ENCODE peak calls at places on chromosomes 7 and 10, in seven cellular contexts. Q is ovary, X is fibroblast of lung, P is left ventricle myocardium inferior, N is cardiac muscle cell, G is IMR-90, W is AG04450. Y is an unnamed sample.

GRCh38 chr10:15742102-15742501 is 22.4 kb upstream of the ITGA8 start:
- DNase-seq in G (no peak), W (no peak), X (no peak), Q (no peak), N (no peak), P (no peak), Y (no peak)

GRCh38 chr10:31607481-31607880 is 288.5 kb downstream of the ZEB1 start:
- DNase-seq in W (no peak), G (no peak), N (no peak), X (peak), Q (no peak), P (no peak), Y (no peak)

GRCh38 chr7:20798081-20798693 is 11.5 kb upstream of the SP8 start:
- DNase-seq in Q (no peak), G (no peak), W (no peak), X (peak), N (peak), P (no peak), Y (peak)

GRCh38 chr7:92735707-92736106 is 100.7 kb downstream of the CDK6 start:
- DNase-seq in X (peak), Q (no peak), G (peak), W (no peak), N (no peak), P (no peak), Y (no peak)

GRCh38 chr10:23291551-23292334 is 52.9 kb downstream of the C10orf67 start:
- DNase-seq in W (no peak), Q (no peak), N (no peak), G (no peak), X (no peak), P (no peak), Y (no peak)

GRCh38 chr10:97731346-97732051 is 5.4 kb upstream of the ZFYVE27 start:
- DNase-seq in W (peak), P (no peak), N (peak), Q (peak), X (peak), G (peak), Y (peak)

GRCh38 chr7:77648742-77649338 is 47.4 kb upstream of the RSBN1L start:
- DNase-seq in X (no peak), P (no peak), W (no peak), N (no peak), G (no peak), Q (no peak), Y (no peak)

GRCh38 chr7:2613113-2613925 is 18.5 kb upstream of the TTYH3 start:
- DNase-seq in X (no peak), W (no peak), N (no peak), Q (no peak), G (no peak), P (no peak), Y (no peak)

GRCh38 chr10:68869623-68870022 is 31.5 kb upstream of the DDX50 start:
- DNase-seq in G (no peak), Q (no peak), P (no peak), X (no peak), N (no peak), W (no peak), Y (no peak)

GRCh38 chr7:26860361-26860760 is 4.0 kb downstream of the SKAP2 start:
- DNase-seq in N (peak), Q (no peak), P (no peak), X (no peak), W (no peak), G (no peak), Y (no peak)

GRCh38 chr10:59894114-59894513 is 12.2 kb downstream of the CCDC6 start:
- DNase-seq in W (peak), P (no peak), G (peak), X (peak), N (no peak), Q (peak), Y (no peak)

GRCh38 chr7:121313793-121314676 is 14.8 kb upstream of the WNT16 start:
- DNase-seq in N (no peak), Q (no peak), X (peak), W (no peak), P (no peak), G (no peak), Y (no peak)

GRCh38 chr10:88042162-88043100 is 179.0 kb downstream of the PTEN start:
- DNase-seq in X (peak), Q (no peak), G (peak), P (no peak), N (peak), W (peak), Y (no peak)

GRCh38 chr7:36497775-36498174 is 108.1 kb downstream of the ANLN start:
- DNase-seq in N (no peak), G (no peak), Q (no peak), P (no peak), W (no peak), X (no peak), Y (no peak)

GRCh38 chr10:120131183-120131582 is 238.7 kb downstream of the SEC23IP start:
- DNase-seq in P (no peak), X (peak), N (peak), Q (no peak), G (no peak), W (no peak), Y (no peak)

GRCh38 chr7:131075406-131075805 is 252.3 kb upstream of the MKLN1 start:
- DNase-seq in P (no peak), N (no peak), X (no peak), Q (no peak), W (no peak), G (no peak), Y (no peak)

GRCh38 chr10:58981846-58982245 is 194.6 kb upstream of the PHYHIPL start:
- DNase-seq in W (no peak), P (no peak), X (no peak), Q (no peak), G (no peak), N (no peak), Y (no peak)

GRCh38 chr10:113386005-113386404 is 166.8 kb upstream of the HABP2 start:
- DNase-seq in Q (no peak), W (no peak), P (no peak), N (no peak), G (peak), X (peak), Y (peak)

GRCh38 chr10:17882557-17882956 is 69.2 kb upstream of the SLC39A12 start:
- DNase-seq in X (peak), G (no peak), N (no peak), Q (no peak), P (no peak), W (no peak), Y (no peak)

GRCh38 chr7:107180378-107180777 is 11.6 kb downstream of the HBP1 start:
- DNase-seq in W (peak), Q (peak), P (no peak), G (peak), N (no peak), X (peak), Y (no peak)

GRCh38 chr7:31175672-31176071 is 123.6 kb downstream of the ADCYAP1R1 start:
- DNase-seq in P (no peak), N (no peak), Q (no peak), W (no peak), X (no peak), G (no peak), Y (no peak)

GRCh38 chr7:74069790-74070618 is 13.6 kb upstream of the LIMK1 start:
- DNase-seq in X (no peak), G (no peak), W (no peak), Q (no peak), P (no peak), N (no peak), Y (no peak)

GRCh38 chr7:130891254-130892094 is 157.5 kb upstream of the KLF14 start:
- DNase-seq in Q (peak), X (peak), N (no peak), G (peak), P (no peak), W (peak), Y (no peak)

GRCh38 chr7:17299477-17299991 is 1.1 kb downstream of the AHR start:
- DNase-seq in W (no peak), Q (no peak), G (peak), N (peak), X (peak), P (no peak), Y (no peak)

GRCh38 chr7:123057926-123058325 is 62.4 kb upstream of the TAS2R16 start:
- DNase-seq in X (no peak), P (no peak), W (no peak), N (no peak), G (no peak), Q (no peak), Y (no peak)

GRCh38 chr7:42432644-42433043 is 195.6 kb upstream of the GLI3 start:
- DNase-seq in Q (no peak), W (no peak), X (no peak), P (no peak), N (no peak), G (no peak), Y (no peak)

GRCh38 chr10:46291817-46292572 is 5.2 kb downstream of the ANTXRL start:
- DNase-seq in W (no peak), G (no peak), P (no peak), Q (peak), N (no peak), X (no peak), Y (peak)

GRCh38 chr7:151178831-151179230 is 8.2 kb downstream of the ASB10 start:
- DNase-seq in P (no peak), X (no peak), W (no peak), N (no peak), G (no peak), Q (no peak), Y (no peak)

GRCh38 chr10:31773749-31774148 is 154.9 kb downstream of the ARHGAP12 start:
- DNase-seq in X (no peak), N (no peak), Q (no peak), G (no peak), W (no peak), P (no peak), Y (no peak)

GRCh38 chr7:128200376-128200775 is 40.7 kb upstream of the LEP start:
- DNase-seq in G (no peak), N (no peak), W (no peak), X (no peak), P (no peak), Q (no peak), Y (no peak)

GRCh38 chr7:128202287-128202957 is 38.7 kb upstream of the LEP start:
- DNase-seq in X (no peak), G (no peak), N (no peak), Q (no peak), W (no peak), P (no peak), Y (no peak)

GRCh38 chr7:128201690-128202085 is 39.4 kb upstream of the LEP start:
- DNase-seq in W (no peak), Q (no peak), G (no peak), P (no peak), N (no peak), X (no peak), Y (no peak)

GRCh38 chr7:128203047-128203491 is 38.0 kb upstream of the LEP start:
- DNase-seq in X (no peak), N (no peak), P (no peak), G (no peak), W (no peak), Q (no peak), Y (no peak)

GRCh38 chr7:128201067-128201689 is 39.9 kb upstream of the LEP start:
- DNase-seq in N (peak), P (no peak), X (no peak), Q (no peak), W (no peak), G (no peak), Y (no peak)
- H3K4me3 ChIP-seq in N (peak), P (peak), X (no peak), Q (no peak), W (no peak), G (no peak), Y (no peak)

GRCh38 chr10:6476989-6477388 is 103.1 kb downstream of the PRKCQ start:
- DNase-seq in P (no peak), W (no peak), N (no peak), Q (no peak), X (no peak), G (no peak), Y (no peak)

GRCh38 chr10:6473430-6473829 is 106.6 kb downstream of the PRKCQ start:
- DNase-seq in G (no peak), X (no peak), W (no peak), N (no peak), P (no peak), Q (no peak), Y (no peak)

GRCh38 chr10:6473901-6474370 is 106.1 kb downstream of the PRKCQ start:
- DNase-seq in G (no peak), W (no peak), Q (no peak), N (no peak), X (no peak), P (no peak), Y (no peak)

GRCh38 chr10:6482737-6483362 is 97.2 kb downstream of the PRKCQ start:
- DNase-seq in Q (no peak), W (no peak), X (no peak), P (no peak), G (no peak), N (no peak), Y (no peak)

DNA sequence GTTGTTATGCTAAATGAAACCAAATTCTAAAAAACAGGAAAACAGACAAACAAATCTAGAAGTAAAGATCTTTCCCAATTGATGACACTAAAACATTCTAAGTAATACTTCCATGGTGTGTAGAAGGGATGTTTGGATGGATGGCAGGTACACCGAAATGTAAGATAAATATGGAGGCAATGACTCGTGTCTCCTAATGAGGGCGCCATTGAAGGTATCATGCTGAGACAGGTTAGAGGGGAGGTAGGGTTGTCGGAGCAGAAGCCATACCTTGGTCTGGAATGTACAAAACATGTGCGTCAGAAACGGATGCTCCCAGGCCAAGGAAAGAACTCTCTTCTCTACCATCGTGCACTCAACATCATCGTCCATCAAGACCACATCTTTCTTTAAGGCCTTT is 101.4 kb downstream of the PRKCQ start:
- DNase-seq in W (no peak), G (no peak), P (no peak), Q (no peak), X (no peak), N (no peak), Y (no peak)
- TF ChIP-seq CTCF in W (no peak), G (no peak), P (no peak), Q (no peak), X (no peak), N (no peak), Y (no peak)

DNA sequence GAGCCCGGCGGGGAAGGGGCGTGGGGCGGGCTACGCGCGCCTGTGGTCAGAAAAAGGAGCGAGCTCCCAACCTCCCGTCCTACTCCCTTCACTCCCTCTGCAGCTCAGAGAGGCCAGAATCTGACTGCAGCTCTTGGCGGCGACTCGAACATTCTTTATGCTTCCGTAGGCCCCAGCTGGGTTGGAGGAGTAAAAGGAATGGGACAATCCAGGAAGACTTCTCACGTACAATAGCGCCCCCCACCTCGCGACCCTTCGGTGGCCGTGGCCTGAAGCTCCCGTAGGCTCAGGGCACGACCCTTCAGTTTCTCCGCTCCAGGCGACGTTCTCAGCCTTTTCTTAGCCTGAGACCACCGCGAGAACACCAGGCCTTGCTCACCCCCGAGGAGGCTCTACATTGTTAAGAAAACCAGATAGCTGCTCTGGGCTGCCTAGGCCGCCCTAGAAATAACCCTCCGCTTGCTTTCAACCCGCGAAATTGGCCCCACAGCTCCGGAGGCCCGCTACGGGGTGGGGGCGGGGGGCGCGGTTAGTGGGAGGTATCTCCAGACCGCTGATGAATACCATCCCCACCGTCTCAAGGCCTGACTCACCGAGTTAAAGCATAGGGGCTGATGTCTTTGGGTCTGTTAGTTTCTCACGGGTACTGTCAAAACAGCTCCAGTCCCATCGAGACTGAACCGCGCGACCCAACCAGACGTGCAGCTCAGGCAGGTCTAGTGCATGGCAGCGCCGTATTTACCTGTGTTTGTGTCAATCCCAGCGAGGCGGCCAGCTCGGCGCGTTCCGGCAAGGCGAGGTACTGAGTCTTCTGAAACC is 3.0 kb downstream of the DLX5 start:
- DNase-seq in P (no peak), X (no peak), G (no peak), N (no peak), W (no peak), Q (no peak), Y (no peak)
- H3K4me3 ChIP-seq in P (peak), X (no peak), G (no peak), N (peak), W (no peak), Q (no peak), Y (no peak)

GRCh38 chr10:92844746-92845145 is 3.6 kb upstream of the EXOC6 start:
- DNase-seq in N (peak), P (no peak), X (peak), G (peak), W (no peak), Q (no peak), Y (no peak)
- TF ChIP-seq CTCF in N (peak), P (no peak), X (peak), G (no peak), W (no peak), Q (no peak), Y (no peak)

GRCh38 chr10:110495731-110496552 is 1.8 kb upstream of the DUSP5 start:
- DNase-seq in Q (peak), G (peak), W (peak), X (peak), P (peak), N (no peak), Y (no peak)
- H3K4me3 ChIP-seq in Q (no peak), G (peak), W (peak), X (peak), P (peak), N (peak), Y (peak)

DNA sequence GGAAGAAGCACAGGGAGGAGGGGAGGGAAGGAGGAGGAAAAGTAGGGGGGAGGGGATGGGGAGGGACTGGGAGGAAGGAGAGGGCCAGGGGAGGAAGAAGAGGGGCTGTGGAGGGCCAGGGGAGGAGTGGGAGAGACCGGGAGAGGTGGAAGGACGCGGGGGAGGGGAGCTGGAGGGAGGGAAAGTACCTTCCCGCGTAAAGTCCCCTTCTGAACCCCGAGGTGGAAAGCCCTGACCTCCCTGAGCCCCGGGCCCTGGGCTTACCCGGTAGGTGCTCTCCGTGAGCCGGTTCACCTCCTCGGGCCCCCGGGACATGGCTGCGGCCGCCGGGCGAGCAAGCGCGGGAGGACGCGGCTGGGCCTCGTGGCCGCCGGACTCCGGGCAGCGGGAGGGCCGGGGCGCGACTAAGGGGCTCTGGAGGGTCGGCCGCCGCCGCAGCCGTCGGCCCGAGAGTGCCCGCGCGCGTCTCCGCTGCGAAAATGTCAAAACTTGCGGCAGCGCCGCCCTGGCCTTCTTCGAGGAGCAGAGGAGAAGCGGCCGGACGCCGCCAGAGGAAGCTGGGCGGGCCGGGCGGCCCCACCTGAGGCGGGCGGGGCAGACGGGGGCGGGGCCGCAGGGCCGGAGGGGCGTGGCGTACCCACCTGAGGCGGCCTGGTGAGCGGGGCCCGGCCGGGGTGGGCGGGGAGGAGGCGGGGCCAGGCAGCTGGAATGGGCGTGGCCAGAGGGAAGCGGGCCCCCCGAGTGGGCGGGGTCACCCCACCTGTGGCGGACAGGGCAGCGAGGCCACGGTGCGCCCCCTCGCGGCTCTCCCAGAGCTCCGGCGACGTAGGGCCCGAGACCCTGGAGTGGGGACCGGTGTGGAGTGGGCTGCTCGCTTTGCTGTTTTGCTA is at the start of gene BAIAP2L1:
- DNase-seq in P (peak), X (peak), Q (peak), G (peak), N (peak), W (no peak), Y (peak)
- TF ChIP-seq CTCF in P (peak), X (peak), Q (peak), G (peak), N (peak), W (peak), Y (peak)

GRCh38 chr7:366171-366916 is 76.4 kb downstream of the FOXL3 start:
- DNase-seq in X (peak), Q (no peak), G (peak), W (no peak), P (no peak), N (no peak), Y (no peak)
- H3K4me3 ChIP-seq in X (peak), Q (no peak), G (peak), W (peak), P (no peak), N (no peak), Y (no peak)

Y was measured in right lobe of liver.